ENCODE peak calls at places on chromosomes 6 and 20, in four cellular contexts. M is breast epithelium, I is stomach, T is amniotic epithelial cell. W is an unnamed sample.

GRCh38 chr6:99334526-99335127 is 14.8 kb downstream of the FAXC start:
- DNase-seq in T (peak; percentile 47), M (no peak), I (no peak), W (peak; percentile 53)

GRCh38 chr6:11556308-11556707 is 18.8 kb downstream of the TMEM170B start:
- DNase-seq in M (no peak), I (no peak), T (no peak), W (no peak)

GRCh38 chr6:87922947-87923330 is 124.7 kb upstream of the SPACA1 start:
- DNase-seq in M (no peak), T (no peak), I (no peak), W (no peak)

GRCh38 chr6:92757926-92758325 is 661.4 kb downstream of the EPHA7 start:
- DNase-seq in M (no peak), T (no peak), I (no peak), W (no peak)

GRCh38 chr6:150464966-150465365 is 96.2 kb downstream of the IYD start:
- DNase-seq in I (no peak), T (no peak), M (no peak), W (no peak)

GRCh38 chr20:62088258-62089127 is 22.8 kb upstream of the TAF4 start:
- DNase-seq in M (no peak), T (peak; percentile 96), I (no peak), W (peak; percentile 62)

GRCh38 chr6:77440206-77440976 is 22.9 kb downstream of the HTR1B start:
- DNase-seq in I (no peak), T (no peak), M (no peak), W (no peak)

GRCh38 chr6:86087954-86088353 is 445.3 kb upstream of the SYNCRIP start:
- DNase-seq in T (no peak), I (no peak), M (no peak), W (no peak)

GRCh38 chr6:125310994-125311649 is 9.4 kb upstream of the HDDC2 start:
- DNase-seq in T (peak; percentile 63), M (no peak), I (no peak), W (peak; percentile 84)

GRCh38 chr6:54609986-54610385 is 236.6 kb upstream of the FAM83B start:
- DNase-seq in M (no peak), I (no peak), T (no peak), W (no peak)

GRCh38 chr6:22036267-22036666 is 260.6 kb downstream of the PRL start:
- DNase-seq in T (peak; percentile 70), I (no peak), M (no peak), W (no peak)

GRCh38 chr20:41268402-41268801 is 49.1 kb downstream of the ZHX3 start:
- DNase-seq in I (no peak), T (no peak), M (no peak), W (no peak)

GRCh38 chr20:50991076-50991475 is 31.8 kb downstream of the KCNG1 start:
- DNase-seq in M (no peak), T (no peak), I (no peak), W (no peak)

GRCh38 chr6:37695273-37695672 is 2.4 kb downstream of the MDGA1 start:
- DNase-seq in I (no peak), M (no peak), T (no peak), W (no peak)

GRCh38 chr20:37366749-37367148 is 20.8 kb downstream of the SRC start:
- DNase-seq in M (no peak), I (no peak), T (no peak), W (peak; percentile 58)

GRCh38 chr6:44676246-44676790 is 288.8 kb downstream of the CDC5L start:
- DNase-seq in M (no peak), T (no peak), I (no peak), W (no peak)

GRCh38 chr20:35226775-35227681 is 538 bp downstream of the MMP24 start:
- DNase-seq in T (peak; percentile 48), I (peak; percentile 41), M (no peak), W (peak; percentile 26)

GRCh38 chr6:19668710-19669109 is 168.5 kb upstream of the ID4 start:
- DNase-seq in T (peak; percentile 42), M (no peak), I (no peak), W (peak; percentile 79)

GRCh38 chr20:10656270-10656669 is 17.5 kb downstream of the JAG1 start:
- DNase-seq in I (no peak), M (no peak), T (no peak), W (no peak)

GRCh38 chr20:34461779-34462087 is 54.5 kb upstream of the DYNLRB1 start:
- DNase-seq in I (no peak), M (no peak), T (peak; percentile 8), W (no peak)

GRCh38 chr6:150124235-150124634 is 18.6 kb upstream of the PPP1R14C start:
- DNase-seq in T (no peak), I (no peak), M (no peak), W (no peak)

GRCh38 chr6:71533939-71534379 is 245.3 kb downstream of the OGFRL1 start:
- DNase-seq in M (no peak), T (peak; percentile 24), I (no peak), W (peak; percentile 68)

GRCh38 chr20:10094566-10095173 is 59.9 kb downstream of the ANKEF1 start:
- DNase-seq in T (no peak), M (no peak), I (no peak), W (no peak)